ENCODE peak calls at places on chromosomes 13 and 19, in ten cellular contexts. One of them, this sample, is unnamed.

GRCh38 chr13:102968572-102969228 is 97.5 kb downstream of the SLC10A2 start:
- DNase-seq in sigmoid colon: no peak
- DNase-seq in AG04449: no peak
- DNase-seq in PC-3: no peak
- DNase-seq in cardiac fibroblast: no peak
- DNase-seq in IMR-90: no peak
- DNase-seq in stomach: no peak
- DNase-seq in brain microvascular endothelial cell: no peak
- DNase-seq in fibroblast of the aortic adventitia: no peak
- DNase-seq in ascending aorta: no peak
- DNase-seq in this sample: no peak

GRCh38 chr19:53463263-53463662 is 4.3 kb upstream of the ZNF813 start:
- DNase-seq in ascending aorta: peak
- DNase-seq in AG04449: no peak
- DNase-seq in brain microvascular endothelial cell: no peak
- DNase-seq in PC-3: no peak
- DNase-seq in IMR-90: peak
- DNase-seq in sigmoid colon: peak
- DNase-seq in stomach: no peak
- DNase-seq in cardiac fibroblast: no peak
- DNase-seq in fibroblast of the aortic adventitia: peak
- DNase-seq in this sample: no peak

GRCh38 chr13:105165449-105166125 is 1369.9 kb downstream of the EFNB2 start:
- DNase-seq in sigmoid colon: no peak
- DNase-seq in fibroblast of the aortic adventitia: no peak
- DNase-seq in IMR-90: no peak
- DNase-seq in brain microvascular endothelial cell: no peak
- DNase-seq in cardiac fibroblast: no peak
- DNase-seq in stomach: no peak
- DNase-seq in PC-3: no peak
- DNase-seq in AG04449: no peak
- DNase-seq in ascending aorta: no peak
- DNase-seq in this sample: no peak

GRCh38 chr19:15252398-15253018 is 20.3 kb upstream of the EPHX3 start:
- DNase-seq in fibroblast of the aortic adventitia: peak
- DNase-seq in ascending aorta: peak
- DNase-seq in IMR-90: peak
- DNase-seq in cardiac fibroblast: peak
- DNase-seq in stomach: no peak
- DNase-seq in brain microvascular endothelial cell: peak
- DNase-seq in PC-3: no peak
- DNase-seq in sigmoid colon: no peak
- DNase-seq in AG04449: no peak
- DNase-seq in this sample: no peak

GRCh38 chr13:105960326-105960725 is 575.1 kb downstream of the EFNB2 start:
- DNase-seq in fibroblast of the aortic adventitia: no peak
- DNase-seq in cardiac fibroblast: no peak
- DNase-seq in PC-3: no peak
- DNase-seq in ascending aorta: no peak
- DNase-seq in AG04449: no peak
- DNase-seq in sigmoid colon: no peak
- DNase-seq in brain microvascular endothelial cell: no peak
- DNase-seq in IMR-90: no peak
- DNase-seq in stomach: no peak
- DNase-seq in this sample: no peak

GRCh38 chr19:17777840-17778620 is 16.9 kb upstream of the B3GNT3 start:
- DNase-seq in brain microvascular endothelial cell: peak
- DNase-seq in sigmoid colon: no peak
- DNase-seq in fibroblast of the aortic adventitia: no peak
- DNase-seq in cardiac fibroblast: peak
- DNase-seq in stomach: peak
- DNase-seq in PC-3: peak
- DNase-seq in AG04449: no peak
- DNase-seq in ascending aorta: no peak
- DNase-seq in IMR-90: peak
- DNase-seq in this sample: peak

GRCh38 chr13:48505597-48506091 is 27.2 kb downstream of the RCBTB2 start:
- DNase-seq in fibroblast of the aortic adventitia: no peak
- DNase-seq in sigmoid colon: no peak
- DNase-seq in stomach: no peak
- DNase-seq in IMR-90: peak
- DNase-seq in cardiac fibroblast: no peak
- DNase-seq in ascending aorta: peak
- DNase-seq in brain microvascular endothelial cell: no peak
- DNase-seq in PC-3: no peak
- DNase-seq in AG04449: no peak
- DNase-seq in this sample: no peak

GRCh38 chr13:114007566-114007965 is 33.7 kb upstream of the C13orf46 start:
- DNase-seq in AG04449: no peak
- DNase-seq in ascending aorta: peak
- DNase-seq in sigmoid colon: peak
- DNase-seq in IMR-90: no peak
- DNase-seq in stomach: no peak
- DNase-seq in brain microvascular endothelial cell: no peak
- DNase-seq in cardiac fibroblast: no peak
- DNase-seq in fibroblast of the aortic adventitia: no peak
- DNase-seq in PC-3: no peak
- DNase-seq in this sample: no peak

GRCh38 chr19:31349160-31349881 is at the start of gene TSHZ3:
- DNase-seq in sigmoid colon: peak
- DNase-seq in AG04449: peak
- DNase-seq in IMR-90: peak
- DNase-seq in cardiac fibroblast: peak
- DNase-seq in PC-3: peak
- DNase-seq in brain microvascular endothelial cell: peak
- DNase-seq in ascending aorta: peak
- DNase-seq in fibroblast of the aortic adventitia: peak
- DNase-seq in stomach: peak
- DNase-seq in this sample: peak

GRCh38 chr13:107883561-107884175 is 331.7 kb downstream of the LIG4 start:
- DNase-seq in IMR-90: peak
- DNase-seq in cardiac fibroblast: peak
- DNase-seq in brain microvascular endothelial cell: peak
- DNase-seq in fibroblast of the aortic adventitia: no peak
- DNase-seq in ascending aorta: no peak
- DNase-seq in sigmoid colon: no peak
- DNase-seq in PC-3: peak
- DNase-seq in AG04449: no peak
- DNase-seq in stomach: no peak
- DNase-seq in this sample: no peak

GRCh38 chr13:33353210-33353609 is 67.7 kb upstream of the STARD13 start:
- DNase-seq in brain microvascular endothelial cell: no peak
- DNase-seq in AG04449: no peak
- DNase-seq in cardiac fibroblast: no peak
- DNase-seq in ascending aorta: peak
- DNase-seq in sigmoid colon: peak
- DNase-seq in PC-3: no peak
- DNase-seq in stomach: no peak
- DNase-seq in IMR-90: no peak
- DNase-seq in fibroblast of the aortic adventitia: no peak
- DNase-seq in this sample: no peak

DNA sequence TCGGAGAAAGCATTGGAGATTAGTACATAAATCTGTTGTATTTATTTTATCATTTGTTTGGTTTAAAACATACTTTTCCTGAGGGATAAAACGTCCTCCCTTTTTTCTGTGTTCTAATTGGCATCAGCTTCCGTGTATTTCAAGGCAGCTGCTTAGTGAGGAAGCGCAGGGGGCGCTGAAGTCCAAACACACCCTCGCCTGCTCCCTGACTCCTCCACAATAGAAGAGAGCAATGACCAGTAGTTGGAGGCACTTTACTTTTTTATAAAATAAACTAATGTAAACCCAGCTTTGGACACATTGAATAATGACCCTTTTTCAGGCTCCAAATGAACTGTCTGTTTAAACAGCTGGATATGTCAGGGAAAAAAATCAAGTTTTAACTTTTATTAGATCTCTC is 79.9 kb downstream of the RNASEH2B start:
- DNase-seq in fibroblast of the aortic adventitia: no peak
- DNase-seq in brain microvascular endothelial cell: no peak
- DNase-seq in sigmoid colon: no peak
- DNase-seq in IMR-90: no peak
- DNase-seq in stomach: no peak
- DNase-seq in PC-3: peak
- DNase-seq in cardiac fibroblast: peak
- DNase-seq in AG04449: no peak
- DNase-seq in ascending aorta: no peak
- DNase-seq in this sample: no peak
- TF ChIP-seq CTCF in fibroblast of the aortic adventitia: peak
- TF ChIP-seq CTCF in brain microvascular endothelial cell: peak
- TF ChIP-seq CTCF in sigmoid colon: no peak
- TF ChIP-seq CTCF in IMR-90: peak
- TF ChIP-seq CTCF in stomach: no peak
- TF ChIP-seq CTCF in PC-3: peak
- TF ChIP-seq CTCF in cardiac fibroblast: no peak
- TF ChIP-seq CTCF in AG04449: no peak
- TF ChIP-seq CTCF in ascending aorta: peak
- TF ChIP-seq CTCF in this sample: no peak

DNA sequence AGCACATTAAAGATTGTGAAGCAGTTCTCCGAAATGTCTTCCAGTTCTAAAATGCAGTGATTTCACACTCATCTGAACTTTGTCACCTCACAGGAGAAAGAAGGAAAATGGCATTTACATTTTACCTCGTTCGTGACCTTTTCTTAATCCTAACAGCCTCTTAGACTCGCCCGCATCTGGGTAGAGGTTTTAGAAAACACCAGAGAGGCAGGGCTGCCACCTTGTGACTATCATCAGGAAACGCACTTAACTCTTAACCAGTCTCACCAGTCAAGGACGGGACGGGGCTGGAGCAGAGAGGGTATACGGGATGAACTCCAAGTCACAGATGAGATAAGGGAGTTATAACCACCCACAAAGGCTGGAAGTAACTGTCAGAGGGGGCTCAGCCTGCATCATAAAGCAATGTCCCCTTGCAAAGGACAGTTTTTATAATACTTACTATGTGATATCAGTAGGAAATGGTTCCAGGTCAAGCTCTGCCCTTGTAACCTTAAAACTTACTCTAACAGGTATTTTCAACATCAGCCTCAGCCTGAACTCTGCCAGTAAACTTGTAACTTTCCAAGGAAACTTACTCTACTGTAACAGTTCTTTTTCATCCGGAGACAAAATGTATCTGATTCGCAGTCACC is 8.6 kb upstream of the CEACAM6 start:
- DNase-seq in brain microvascular endothelial cell: peak
- DNase-seq in cardiac fibroblast: peak
- DNase-seq in sigmoid colon: no peak
- DNase-seq in PC-3: peak
- DNase-seq in IMR-90: peak
- DNase-seq in ascending aorta: no peak
- DNase-seq in fibroblast of the aortic adventitia: peak
- DNase-seq in AG04449: peak
- DNase-seq in stomach: peak
- DNase-seq in this sample: peak
- TF ChIP-seq CTCF in brain microvascular endothelial cell: peak
- TF ChIP-seq CTCF in cardiac fibroblast: peak
- TF ChIP-seq CTCF in sigmoid colon: peak
- TF ChIP-seq CTCF in PC-3: peak
- TF ChIP-seq CTCF in IMR-90: peak
- TF ChIP-seq CTCF in ascending aorta: no peak
- TF ChIP-seq CTCF in fibroblast of the aortic adventitia: peak
- TF ChIP-seq CTCF in AG04449: peak
- TF ChIP-seq CTCF in stomach: no peak
- TF ChIP-seq CTCF in this sample: peak

DNA sequence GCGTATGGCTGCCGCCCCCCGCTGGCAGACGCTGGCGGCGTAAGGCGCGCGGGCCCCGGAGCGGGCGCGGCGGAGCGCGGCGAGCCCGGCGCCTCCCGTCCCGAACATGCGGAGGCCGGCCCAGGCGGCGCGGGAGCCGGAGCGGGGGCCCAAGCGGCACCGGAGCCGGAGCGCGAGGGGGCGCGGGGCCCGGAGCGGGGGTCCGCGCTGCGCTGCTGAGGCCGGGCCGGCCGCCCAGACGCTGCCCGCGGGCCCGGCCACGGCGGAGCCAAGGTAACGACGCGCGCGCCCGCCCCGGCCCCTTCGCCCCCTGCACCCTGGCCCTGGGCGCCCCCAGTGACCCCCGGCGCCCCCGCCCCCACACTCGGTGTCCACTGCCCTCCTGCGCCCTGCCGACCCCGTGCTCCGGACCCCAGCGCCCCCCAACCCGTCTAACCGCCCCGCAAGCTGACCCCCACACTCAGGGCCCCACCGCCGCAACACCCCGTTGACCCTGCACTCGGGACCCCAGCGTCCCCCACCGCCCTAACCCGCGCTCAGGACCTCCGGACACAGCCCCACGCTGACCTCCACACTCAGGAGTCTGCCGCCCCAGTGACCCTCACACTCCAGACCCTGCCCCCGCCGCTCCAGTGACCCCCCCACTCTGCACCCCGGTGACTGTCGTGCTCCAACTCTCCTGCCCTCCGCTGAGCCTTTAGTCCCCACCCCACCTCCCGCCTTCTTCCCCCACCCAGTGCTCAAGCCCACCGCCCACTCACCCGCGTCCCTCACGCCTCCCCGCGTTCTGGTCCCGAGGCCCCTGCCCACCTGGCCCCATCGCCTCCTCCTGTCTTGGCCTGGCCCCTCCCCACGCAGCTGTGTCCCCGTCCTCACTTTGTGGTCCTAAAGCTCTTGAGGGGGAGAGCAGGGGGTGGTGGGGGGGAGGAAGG is at the start of gene CSNK1G2:
- DNase-seq in cardiac fibroblast: no peak
- DNase-seq in AG04449: no peak
- DNase-seq in stomach: no peak
- DNase-seq in fibroblast of the aortic adventitia: no peak
- DNase-seq in sigmoid colon: no peak
- DNase-seq in IMR-90: no peak
- DNase-seq in PC-3: no peak
- DNase-seq in brain microvascular endothelial cell: no peak
- DNase-seq in ascending aorta: no peak
- DNase-seq in this sample: no peak
- TF ChIP-seq CTCF in cardiac fibroblast: no peak
- TF ChIP-seq CTCF in AG04449: peak
- TF ChIP-seq CTCF in stomach: no peak
- TF ChIP-seq CTCF in fibroblast of the aortic adventitia: no peak
- TF ChIP-seq CTCF in sigmoid colon: no peak
- TF ChIP-seq CTCF in IMR-90: peak
- TF ChIP-seq CTCF in PC-3: no peak
- TF ChIP-seq CTCF in brain microvascular endothelial cell: no peak
- TF ChIP-seq CTCF in ascending aorta: no peak
- TF ChIP-seq CTCF in this sample: peak

DNA sequence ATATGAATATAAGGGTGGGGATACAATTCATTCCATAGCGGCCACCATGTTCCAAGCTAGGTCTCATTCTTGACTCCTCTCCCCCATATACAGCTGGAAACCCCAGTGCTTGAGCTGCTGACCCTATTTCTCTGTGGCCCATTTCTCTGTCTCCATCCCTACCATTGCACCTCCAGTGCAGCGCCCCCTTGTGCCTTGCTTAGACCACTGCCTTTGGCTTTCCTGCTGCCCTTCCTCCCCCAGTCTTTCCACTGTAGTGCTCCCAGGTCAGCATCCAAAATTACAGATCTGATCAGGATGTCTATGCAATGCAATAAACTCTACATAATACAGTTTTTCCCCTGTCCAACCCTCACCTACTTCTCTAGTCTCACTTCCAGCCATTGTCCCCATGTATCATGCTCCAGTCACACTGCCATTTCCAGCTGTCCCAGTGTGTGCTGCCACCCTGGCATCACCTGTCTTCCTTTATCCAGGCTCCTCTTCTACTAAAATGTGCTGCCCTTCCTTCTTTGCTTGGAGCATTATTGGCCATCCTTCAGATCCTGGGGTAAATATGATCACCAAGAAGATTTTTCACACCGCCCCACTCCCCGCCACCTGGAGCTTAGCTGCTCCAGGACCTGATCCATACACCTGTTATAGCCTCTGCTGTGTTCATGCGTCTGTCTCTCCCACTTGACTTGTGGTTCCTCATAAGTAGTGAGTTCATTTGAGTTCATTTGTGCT is 199.4 kb upstream of the IPO5 start:
- DNase-seq in ascending aorta: no peak
- DNase-seq in stomach: no peak
- DNase-seq in PC-3: no peak
- DNase-seq in cardiac fibroblast: no peak
- DNase-seq in AG04449: no peak
- DNase-seq in fibroblast of the aortic adventitia: no peak
- DNase-seq in sigmoid colon: no peak
- DNase-seq in brain microvascular endothelial cell: no peak
- DNase-seq in IMR-90: no peak
- DNase-seq in this sample: no peak
- TF ChIP-seq CTCF in ascending aorta: no peak
- TF ChIP-seq CTCF in stomach: no peak
- TF ChIP-seq CTCF in PC-3: no peak
- TF ChIP-seq CTCF in cardiac fibroblast: peak
- TF ChIP-seq CTCF in AG04449: no peak
- TF ChIP-seq CTCF in fibroblast of the aortic adventitia: no peak
- TF ChIP-seq CTCF in sigmoid colon: no peak
- TF ChIP-seq CTCF in brain microvascular endothelial cell: peak
- TF ChIP-seq CTCF in IMR-90: no peak
- TF ChIP-seq CTCF in this sample: no peak